ENCODE peak calls at places on chromosomes 5 and 9, in five cellular contexts. One of them, this sample, is unnamed.

GRCh38 chr9:89359636-89360315 is 41.5 kb downstream of the SECISBP2 start:
- DNase-seq in activated CD4-positive, alpha-beta T cell treated with anti-CD3 and anti-CD28 coated beads, Interleukin-2, amount 10 ng/mL, durations not matched to agents 7 days and 5 days: no peak
- DNase-seq in T-helper 2 cell treated with Interferon-gamma antibody and Interleukin-4, amounts not matched to agents 5 μg/mL and 100 μg/mL, for 36 hours: no peak
- DNase-seq in small intestine: no peak
- DNase-seq in anterior cingulate cortex: no peak
- DNase-seq in this sample: no peak

GRCh38 chr5:179132586-179133355 is 72.6 kb downstream of the ZNF354C start:
- DNase-seq in small intestine: no peak
- DNase-seq in activated CD4-positive, alpha-beta T cell treated with anti-CD3 and anti-CD28 coated beads, Interleukin-2, amount 10 ng/mL, durations not matched to agents 7 days and 5 days: no peak
- DNase-seq in T-helper 2 cell treated with Interferon-gamma antibody and Interleukin-4, amounts not matched to agents 5 μg/mL and 100 μg/mL, for 36 hours: no peak
- DNase-seq in anterior cingulate cortex: no peak
- DNase-seq in this sample: no peak

GRCh38 chr9:114317665-114318357 is 5.1 kb upstream of the ORM1 start:
- DNase-seq in small intestine: no peak
- DNase-seq in anterior cingulate cortex: no peak
- DNase-seq in activated CD4-positive, alpha-beta T cell treated with anti-CD3 and anti-CD28 coated beads, Interleukin-2, amount 10 ng/mL, durations not matched to agents 7 days and 5 days: no peak
- DNase-seq in T-helper 2 cell treated with Interferon-gamma antibody and Interleukin-4, amounts not matched to agents 5 μg/mL and 100 μg/mL, for 36 hours: no peak
- DNase-seq in this sample: no peak

GRCh38 chr5:169656125-169656990 is 19.3 kb downstream of the DOCK2 start:
- DNase-seq in small intestine: no peak
- DNase-seq in activated CD4-positive, alpha-beta T cell treated with anti-CD3 and anti-CD28 coated beads, Interleukin-2, amount 10 ng/mL, durations not matched to agents 7 days and 5 days: no peak
- DNase-seq in T-helper 2 cell treated with Interferon-gamma antibody and Interleukin-4, amounts not matched to agents 5 μg/mL and 100 μg/mL, for 36 hours: no peak
- DNase-seq in anterior cingulate cortex: no peak
- DNase-seq in this sample: no peak

GRCh38 chr9:89675403-89675771 is 70.6 kb downstream of the GADD45G start:
- DNase-seq in T-helper 2 cell treated with Interferon-gamma antibody and Interleukin-4, amounts not matched to agents 5 μg/mL and 100 μg/mL, for 36 hours: no peak
- DNase-seq in small intestine: no peak
- DNase-seq in activated CD4-positive, alpha-beta T cell treated with anti-CD3 and anti-CD28 coated beads, Interleukin-2, amount 10 ng/mL, durations not matched to agents 7 days and 5 days: no peak
- DNase-seq in anterior cingulate cortex: peak
- DNase-seq in this sample: no peak

GRCh38 chr9:136656795-136657611 is 5.7 kb upstream of the EGFL7 start:
- DNase-seq in anterior cingulate cortex: no peak
- DNase-seq in T-helper 2 cell treated with Interferon-gamma antibody and Interleukin-4, amounts not matched to agents 5 μg/mL and 100 μg/mL, for 36 hours: no peak
- DNase-seq in activated CD4-positive, alpha-beta T cell treated with anti-CD3 and anti-CD28 coated beads, Interleukin-2, amount 10 ng/mL, durations not matched to agents 7 days and 5 days: no peak
- DNase-seq in small intestine: no peak
- DNase-seq in this sample: no peak

GRCh38 chr5:78361226-78361993 is 993 bp downstream of the SCAMP1 start:
- DNase-seq in anterior cingulate cortex: peak
- DNase-seq in small intestine: peak
- DNase-seq in activated CD4-positive, alpha-beta T cell treated with anti-CD3 and anti-CD28 coated beads, Interleukin-2, amount 10 ng/mL, durations not matched to agents 7 days and 5 days: no peak
- DNase-seq in T-helper 2 cell treated with Interferon-gamma antibody and Interleukin-4, amounts not matched to agents 5 μg/mL and 100 μg/mL, for 36 hours: no peak
- DNase-seq in this sample: no peak

GRCh38 chr5:132747693-132748440 is 641 bp downstream of the CCNI2 start:
- DNase-seq in T-helper 2 cell treated with Interferon-gamma antibody and Interleukin-4, amounts not matched to agents 5 μg/mL and 100 μg/mL, for 36 hours: peak
- DNase-seq in anterior cingulate cortex: no peak
- DNase-seq in small intestine: peak
- DNase-seq in activated CD4-positive, alpha-beta T cell treated with anti-CD3 and anti-CD28 coated beads, Interleukin-2, amount 10 ng/mL, durations not matched to agents 7 days and 5 days: peak
- DNase-seq in this sample: peak

GRCh38 chr5:97006454-97006853 is 70.6 kb downstream of the LNPEP start:
- DNase-seq in activated CD4-positive, alpha-beta T cell treated with anti-CD3 and anti-CD28 coated beads, Interleukin-2, amount 10 ng/mL, durations not matched to agents 7 days and 5 days: no peak
- DNase-seq in small intestine: no peak
- DNase-seq in anterior cingulate cortex: no peak
- DNase-seq in T-helper 2 cell treated with Interferon-gamma antibody and Interleukin-4, amounts not matched to agents 5 μg/mL and 100 μg/mL, for 36 hours: no peak
- DNase-seq in this sample: no peak

GRCh38 chr5:135208555-135209494 is 174.8 kb upstream of the PITX1 start:
- DNase-seq in activated CD4-positive, alpha-beta T cell treated with anti-CD3 and anti-CD28 coated beads, Interleukin-2, amount 10 ng/mL, durations not matched to agents 7 days and 5 days: no peak
- DNase-seq in T-helper 2 cell treated with Interferon-gamma antibody and Interleukin-4, amounts not matched to agents 5 μg/mL and 100 μg/mL, for 36 hours: no peak
- DNase-seq in small intestine: peak
- DNase-seq in anterior cingulate cortex: no peak
- DNase-seq in this sample: no peak

GRCh38 chr5:36414869-36415282 is 113.2 kb upstream of the RANBP3L start:
- DNase-seq in anterior cingulate cortex: no peak
- DNase-seq in T-helper 2 cell treated with Interferon-gamma antibody and Interleukin-4, amounts not matched to agents 5 μg/mL and 100 μg/mL, for 36 hours: no peak
- DNase-seq in small intestine: peak
- DNase-seq in activated CD4-positive, alpha-beta T cell treated with anti-CD3 and anti-CD28 coated beads, Interleukin-2, amount 10 ng/mL, durations not matched to agents 7 days and 5 days: peak
- DNase-seq in this sample: no peak

GRCh38 chr9:5587024-5587423 is 41.9 kb upstream of the RIC1 start:
- DNase-seq in anterior cingulate cortex: no peak
- DNase-seq in small intestine: no peak
- DNase-seq in activated CD4-positive, alpha-beta T cell treated with anti-CD3 and anti-CD28 coated beads, Interleukin-2, amount 10 ng/mL, durations not matched to agents 7 days and 5 days: peak
- DNase-seq in T-helper 2 cell treated with Interferon-gamma antibody and Interleukin-4, amounts not matched to agents 5 μg/mL and 100 μg/mL, for 36 hours: peak
- DNase-seq in this sample: no peak

GRCh38 chr5:5340206-5340729 is 82.2 kb upstream of the ICE1 start:
- DNase-seq in T-helper 2 cell treated with Interferon-gamma antibody and Interleukin-4, amounts not matched to agents 5 μg/mL and 100 μg/mL, for 36 hours: no peak
- DNase-seq in small intestine: peak
- DNase-seq in activated CD4-positive, alpha-beta T cell treated with anti-CD3 and anti-CD28 coated beads, Interleukin-2, amount 10 ng/mL, durations not matched to agents 7 days and 5 days: no peak
- DNase-seq in anterior cingulate cortex: peak
- DNase-seq in this sample: no peak

GRCh38 chr5:1010641-1011046 is 2.0 kb downstream of the NKD2 start:
- DNase-seq in small intestine: no peak
- DNase-seq in anterior cingulate cortex: no peak
- DNase-seq in T-helper 2 cell treated with Interferon-gamma antibody and Interleukin-4, amounts not matched to agents 5 μg/mL and 100 μg/mL, for 36 hours: no peak
- DNase-seq in activated CD4-positive, alpha-beta T cell treated with anti-CD3 and anti-CD28 coated beads, Interleukin-2, amount 10 ng/mL, durations not matched to agents 7 days and 5 days: no peak
- DNase-seq in this sample: no peak